ENCODE peak calls at places on chromosomes 2 and 18, in four cellular contexts. H is GM12878, I is K562, E is HL-60. U is an unnamed sample.

GRCh38 chr2:45765847-45766254 is 114.4 kb downstream of the PRKCE start:
- DNase-seq in E (peak; percentile 72), H (no peak), I (no peak), U (no peak)

GRCh38 chr2:2870106-2870505 is 507.5 kb downstream of the EIPR1 start:
- DNase-seq in H (no peak), I (no peak), E (no peak), U (no peak)

GRCh38 chr18:10388380-10388779 is 66.1 kb upstream of the APCDD1 start:
- DNase-seq in H (no peak), E (no peak), I (no peak), U (no peak)

GRCh38 chr2:75428060-75428459 is 132.7 kb downstream of the EVA1A start:
- DNase-seq in E (no peak), H (no peak), I (no peak), U (no peak)

GRCh38 chr2:190318514-190318913 is 1.1 kb downstream of the HIBCH start:
- DNase-seq in H (no peak), I (no peak), E (no peak), U (no peak)

GRCh38 chr2:4139711-4140110 is 436.3 kb downstream of the DCDC2C start:
- DNase-seq in H (no peak), I (no peak), E (no peak), U (no peak)

GRCh38 chr2:120735750-120736170 is at the start of gene GLI2:
- DNase-seq in I (peak; percentile 55), H (no peak), E (peak; percentile 21), U (peak; percentile 56)

GRCh38 chr2:48424356-48424755 is 105.6 kb upstream of the STON1 start:
- DNase-seq in H (no peak), E (no peak), I (no peak), U (no peak)

GRCh38 chr2:70508711-70509462 is 44.7 kb downstream of the TGFA start:
- DNase-seq in I (no peak), H (no peak), E (no peak), U (no peak)

GRCh38 chr2:174510583-174511189 is 23.9 kb upstream of the GPR155 start:
- DNase-seq in E (no peak), I (no peak), H (no peak), U (no peak)

GRCh38 chr2:61011649-61012048 is 5.9 kb upstream of the PEX13 start:
- DNase-seq in E (peak; percentile 57), H (no peak), I (no peak), U (no peak)

GRCh38 chr2:227163445-227163997 is 484 bp downstream of the COL4A4 start:
- DNase-seq in I (no peak), E (no peak), H (no peak), U (peak; percentile 5)

GRCh38 chr2:148906136-148906535 is 31.1 kb downstream of the KIF5C start:
- DNase-seq in E (no peak), H (no peak), I (no peak), U (no peak)

GRCh38 chr2:233424028-233424951 is 70.0 kb downstream of the DGKD start:
- DNase-seq in E (no peak), I (no peak), H (no peak), U (no peak)

GRCh38 chr2:27175330-27175729 is 26.5 kb downstream of the TCF23 start:
- DNase-seq in E (no peak), I (no peak), H (no peak), U (no peak)

GRCh38 chr2:32787207-32787606 is 159.4 kb downstream of the TTC27 start:
- DNase-seq in I (no peak), H (no peak), E (no peak), U (no peak)

DNA sequence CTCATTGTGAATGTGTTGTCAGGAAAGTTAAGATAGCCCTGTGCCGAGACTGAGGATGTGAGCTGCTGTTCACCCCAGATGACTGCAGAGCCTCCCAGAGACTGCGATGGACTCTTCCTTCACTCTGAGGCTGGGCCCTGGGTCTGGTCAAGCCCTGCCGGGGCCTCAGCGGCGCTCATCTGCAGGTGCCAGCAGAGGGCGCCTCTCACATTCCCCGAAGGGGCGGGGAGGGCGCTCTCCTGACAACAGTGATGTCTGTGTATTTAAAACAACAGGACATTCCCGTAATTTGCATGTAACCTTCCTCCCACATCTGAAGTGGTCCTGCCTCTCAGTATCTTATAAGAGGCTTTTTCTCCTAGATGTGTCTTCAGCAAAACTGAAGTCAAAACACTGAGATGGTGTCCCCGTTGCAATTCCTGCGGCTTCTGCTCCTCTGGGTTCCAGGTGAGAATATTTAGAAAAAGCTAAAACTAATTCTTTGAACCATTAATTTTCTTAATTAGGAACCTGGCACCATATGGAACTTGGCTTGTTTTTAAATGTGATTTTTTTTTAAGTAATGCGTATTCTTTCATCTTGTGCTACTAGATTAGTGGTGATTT is 1377.9 kb downstream of the RPIA start:
- DNase-seq in H (no peak), I (peak; percentile 68), E (no peak), U (peak; percentile 22)
- TF ChIP-seq SPI1 in H (no peak), I (no peak), E (no peak), U (no peak)

GRCh38 chr2:64770781-64771334 is 117.1 kb upstream of the SERTAD2 start:
- DNase-seq in E (no peak), H (no peak), I (peak; percentile 57), U (no peak)
- TF ChIP-seq SPI1 in E (no peak), H (no peak), I (no peak), U (no peak)

GRCh38 chr2:39593439-39594393 is 72.0 kb upstream of the TMEM178A start:
- DNase-seq in H (no peak), I (peak; percentile 37), E (peak; percentile 10), U (no peak)
- TF ChIP-seq SPI1 in H (no peak), I (no peak), E (no peak), U (no peak)

GRCh38 chr18:47490882-47491281 is 239.4 kb upstream of the SKOR2 start:
- DNase-seq in I (no peak), H (no peak), E (no peak), U (no peak)
- TF ChIP-seq SPI1 in I (no peak), H (no peak), E (no peak), U (no peak)

DNA sequence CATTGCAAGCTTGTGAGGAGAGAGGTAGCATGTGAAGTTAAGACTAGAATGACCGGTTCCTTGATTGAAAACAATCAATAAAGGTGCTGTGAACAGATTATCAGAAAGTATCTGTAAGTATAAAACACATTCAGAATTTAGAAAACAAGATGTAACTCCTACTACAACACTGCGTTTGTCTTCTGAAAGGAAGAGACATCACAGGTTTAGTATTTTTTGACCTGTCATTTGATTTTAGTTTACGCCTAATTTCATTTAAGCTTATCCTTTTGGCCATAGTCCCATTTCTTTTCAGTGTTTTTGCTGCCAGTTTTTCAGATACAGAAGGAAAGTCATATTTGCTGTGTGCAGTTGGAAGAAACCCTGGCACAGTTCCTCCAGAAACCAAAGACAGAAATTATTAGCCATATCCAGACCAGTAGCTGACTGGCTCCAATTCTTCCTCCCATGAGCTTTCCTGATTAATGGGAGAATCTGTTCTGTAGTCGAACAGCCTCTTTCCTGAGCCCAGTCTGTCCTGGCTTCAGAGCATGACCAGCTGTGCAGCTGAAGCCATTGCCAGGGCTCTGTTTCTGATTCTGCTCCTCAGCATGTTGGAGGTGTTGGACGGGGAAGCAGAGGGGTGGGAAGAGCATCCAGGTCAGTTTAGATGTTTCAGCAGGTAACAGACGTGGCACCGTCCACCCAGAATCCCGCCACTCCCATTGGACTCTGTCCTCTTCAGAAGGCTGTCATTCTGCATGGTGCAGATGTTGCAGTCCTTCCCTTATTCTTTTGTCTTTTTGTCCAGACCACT is 61.0 kb downstream of the CRIM1 start:
- DNase-seq in I (no peak), H (no peak), E (no peak), U (no peak)
- TF ChIP-seq SPI1 in I (no peak), H (no peak), E (no peak), U (no peak)